ENCODE peak calls at places on chromosomes 1 and 21, in five cellular contexts. U, P, S, Q and R are unnamed samples.

GRCh38 chr21:36239585-36239984 is 80.4 kb upstream of the MORC3 start:
- DNase-seq in U (no peak), S (no peak), P (no peak), Q (no peak), R (no peak)

GRCh38 chr1:116334868-116335649 is 38.0 kb upstream of the ATP1A1 start:
- DNase-seq in P (no peak), S (peak), Q (no peak), U (peak), R (no peak)

GRCh38 chr1:205965039-205965630 is 21.9 kb upstream of the SLC26A9 start:
- DNase-seq in S (no peak), U (no peak), P (no peak), Q (no peak), R (no peak)

GRCh38 chr1:202029171-202029665 is 18.8 kb downstream of the ELF3 start:
- DNase-seq in S (no peak), U (no peak), P (peak), Q (no peak), R (no peak)

GRCh38 chr21:41236361-41236973 is 68.5 kb downstream of the BACE2 start:
- DNase-seq in S (no peak), U (no peak), P (no peak), Q (no peak), R (no peak)

GRCh38 chr1:21813542-21813941 is 1.5 kb downstream of the LDLRAD2 start:
- DNase-seq in Q (no peak), U (no peak), S (no peak), P (no peak), R (no peak)

GRCh38 chr1:78617615-78618026 is 2.6 kb upstream of the IFI44L start:
- DNase-seq in S (peak), Q (peak), P (peak), U (peak), R (peak)

GRCh38 chr1:235573880-235574279 is 69.6 kb upstream of the B3GALNT2 start:
- DNase-seq in P (no peak), U (no peak), Q (no peak), S (no peak), R (no peak)

GRCh38 chr21:29423051-29423450 is 124.3 kb downstream of the BACH1 start:
- DNase-seq in U (no peak), P (no peak), Q (no peak), S (no peak), R (no peak)

DNA sequence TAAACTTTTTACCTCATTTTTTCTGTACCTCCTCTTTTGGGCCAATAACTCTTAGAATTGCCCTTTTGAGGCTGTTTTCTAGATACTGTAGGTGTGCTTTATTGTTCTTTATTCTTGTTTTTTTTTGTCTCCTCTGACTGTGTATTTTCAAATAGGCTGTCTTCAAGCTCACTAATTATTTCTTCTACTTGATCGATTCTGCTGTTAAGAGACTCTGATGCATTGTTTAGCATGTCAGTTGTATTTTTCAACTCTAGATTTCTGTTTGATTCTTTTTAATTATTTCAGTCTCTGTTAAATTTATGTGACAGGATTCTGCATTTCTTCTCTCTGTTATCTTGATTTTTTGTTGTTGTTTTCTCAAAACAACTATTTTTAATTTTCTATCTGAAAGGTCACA is 130.3 kb downstream of the PHTF1 start:
- DNase-seq in P (no peak), U (no peak), Q (no peak), S (no peak), R (no peak)
- TF ChIP-seq ZBTB33 in P (no peak), U (no peak), Q (no peak), S (no peak), R (no peak)

GRCh38 chr1:23156940-23157339 is 11.7 kb downstream of the LUZP1 start:
- DNase-seq in P (no peak), S (no peak), U (no peak), Q (no peak), R (no peak)

GRCh38 chr1:23149110-23149509 is 19.5 kb downstream of the LUZP1 start:
- DNase-seq in Q (no peak), S (peak), P (no peak), U (peak), R (peak)

GRCh38 chr1:23148084-23148483 is 20.6 kb downstream of the LUZP1 start:
- DNase-seq in Q (no peak), P (no peak), S (no peak), U (no peak), R (no peak)

GRCh38 chr1:23150742-23151141 is 17.9 kb downstream of the LUZP1 start:
- DNase-seq in P (no peak), U (no peak), Q (no peak), S (no peak), R (no peak)

DNA sequence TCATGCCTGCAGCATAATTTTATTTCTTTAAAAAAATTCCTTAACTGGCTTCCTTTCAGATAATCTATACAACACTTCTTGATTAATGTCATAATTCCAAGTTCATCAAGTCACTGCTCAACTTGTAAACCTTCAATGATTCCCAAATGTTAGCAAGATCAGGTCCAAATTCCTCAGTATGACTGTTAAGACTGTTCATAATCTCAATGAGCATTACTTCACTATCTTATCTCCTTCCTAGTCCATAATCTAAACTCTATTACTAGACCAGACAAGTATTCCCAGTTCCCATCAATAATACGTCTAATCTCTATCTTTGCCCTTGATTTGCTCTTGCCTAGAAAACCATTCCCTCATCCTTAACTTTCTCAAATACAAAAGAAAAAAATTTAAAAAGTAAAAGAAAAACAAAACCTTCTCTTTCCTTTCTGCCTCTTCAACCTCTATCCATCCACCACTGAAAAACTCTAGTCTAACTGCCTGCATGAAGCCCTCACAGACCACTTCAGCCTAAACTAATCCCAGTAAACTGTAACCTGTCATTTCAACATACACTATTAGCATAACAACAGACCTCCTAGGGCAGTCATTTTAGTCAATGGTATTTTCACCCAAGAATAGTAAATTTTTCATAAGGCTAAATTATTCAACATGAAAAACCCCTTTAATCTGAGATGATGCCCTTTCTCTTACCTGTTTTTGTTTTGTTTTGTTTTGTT is 15.5 kb downstream of the LUZP1 start:
- DNase-seq in U (no peak), Q (no peak), P (no peak), S (no peak), R (no peak)
- TF ChIP-seq ZBTB33 in U (no peak), Q (no peak), P (no peak), S (no peak), R (no peak)

GRCh38 chr1:58249371-58249728 is 297.2 kb downstream of the OMA1 start:
- DNase-seq in U (no peak), Q (no peak), P (no peak), S (no peak), R (no peak)

GRCh38 chr1:58248067-58248466 is 298.5 kb downstream of the OMA1 start:
- DNase-seq in P (no peak), Q (no peak), S (no peak), U (no peak), R (no peak)

GRCh38 chr1:58246549-58246948 is 300.0 kb downstream of the OMA1 start:
- DNase-seq in Q (no peak), U (no peak), P (no peak), S (no peak), R (no peak)

GRCh38 chr1:58249729-58250586 is 296.6 kb downstream of the OMA1 start:
- DNase-seq in P (no peak), S (peak), U (peak), Q (no peak), R (no peak)

DNA sequence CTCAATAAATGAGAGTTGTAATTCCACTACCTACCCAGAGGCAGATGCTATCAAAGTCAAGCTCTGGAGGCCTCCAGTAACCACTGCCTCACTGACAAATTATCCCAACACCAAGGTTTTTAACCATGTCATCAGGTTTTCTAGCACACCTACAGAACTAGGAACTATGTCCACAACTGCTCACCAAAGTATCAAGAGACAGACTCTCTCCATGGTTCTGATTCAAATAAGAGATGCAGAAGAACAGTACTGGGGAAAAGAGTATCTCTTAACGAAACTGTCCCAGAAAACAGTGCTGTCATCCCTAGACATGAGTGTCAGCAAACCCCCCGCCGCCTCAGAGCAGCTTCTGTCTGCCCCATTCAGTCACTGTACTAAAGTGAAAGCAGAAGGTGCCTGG is 301.7 kb downstream of the OMA1 start:
- DNase-seq in Q (no peak), S (no peak), P (no peak), U (no peak), R (no peak)
- TF ChIP-seq ZBTB33 in Q (no peak), S (no peak), P (no peak), U (no peak), R (no peak)

GRCh38 chr1:33719771-33720670 is 143.9 kb upstream of the HMGB4 start:
- DNase-seq in S (no peak), Q (no peak), U (no peak), P (no peak), R (no peak)
- TF ChIP-seq ZBTB33 in S (no peak), Q (no peak), U (no peak), P (no peak), R (no peak)

DNA sequence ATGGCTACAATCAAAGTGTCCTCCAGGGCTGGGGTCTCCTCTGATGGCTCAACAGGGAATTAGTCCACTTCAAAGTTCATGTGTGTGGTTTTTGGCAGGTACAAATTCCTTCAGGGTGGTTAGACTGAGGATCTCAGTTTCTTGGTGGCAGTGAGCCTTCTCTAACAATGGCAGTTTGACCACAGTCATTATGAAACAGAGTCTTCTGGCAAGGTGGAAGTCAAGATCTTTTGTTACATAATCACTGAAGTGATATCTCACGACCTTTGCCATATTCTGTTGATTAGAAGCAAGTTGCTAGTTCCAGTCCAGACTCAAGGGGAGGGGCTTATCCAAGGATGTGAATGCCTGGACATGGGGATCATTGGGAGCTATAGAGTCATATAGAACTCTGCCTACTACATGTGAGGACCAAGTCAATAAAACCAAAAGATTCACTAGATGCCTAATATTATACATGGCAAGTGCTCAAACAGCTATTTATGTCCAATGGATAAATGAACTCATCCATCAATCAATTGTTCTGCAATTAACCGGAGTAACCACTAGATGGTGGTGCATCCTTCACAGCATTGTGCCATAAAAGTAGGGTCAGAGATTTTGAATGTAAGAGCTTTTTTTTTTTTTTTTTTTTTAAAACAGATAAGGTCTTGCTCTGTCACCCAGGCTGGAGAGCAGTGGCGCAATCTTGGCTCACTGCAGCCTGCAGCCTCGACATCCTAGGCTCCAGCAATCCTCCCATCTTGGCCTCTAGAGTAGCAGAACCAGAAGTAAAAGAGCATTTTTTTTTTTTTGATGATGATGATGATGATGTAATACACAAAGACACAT is 131.9 kb downstream of the CRB1 start:
- DNase-seq in U (peak), Q (peak), P (peak), S (peak), R (peak)
- TF ChIP-seq ZBTB33 in U (no peak), Q (no peak), P (no peak), S (no peak), R (no peak)

GRCh38 chr1:157626099-157626498 is 28.2 kb upstream of the FCRL4 start:
- DNase-seq in P (peak), U (no peak), S (peak), Q (peak), R (peak)
- TF ChIP-seq ZBTB33 in P (no peak), U (no peak), S (no peak), Q (no peak), R (no peak)

GRCh38 chr1:19315378-19316206 is 3.5 kb downstream of the SLC66A1 start:
- DNase-seq in P (no peak), S (no peak), Q (no peak), U (no peak), R (peak)
- TF ChIP-seq ZBTB33 in P (no peak), S (no peak), Q (no peak), U (no peak), R (no peak)

GRCh38 chr1:8395433-8395866 is 77.5 kb downstream of the SLC45A1 start:
- DNase-seq in P (no peak), U (no peak), Q (no peak), S (no peak), R (peak)
- TF ChIP-seq ZBTB33 in P (no peak), U (no peak), Q (no peak), S (no peak), R (no peak)

GRCh38 chr1:27366113-27366410 is 699 bp downstream of the MAP3K6 start:
- DNase-seq in P (peak), U (peak), Q (peak), S (peak), R (no peak)

GRCh38 chr1:27365372-27366112 is 1.2 kb downstream of the MAP3K6 start:
- DNase-seq in Q (peak), U (peak), S (peak), P (peak), R (no peak)

GRCh38 chr1:27367160-27367650 is 444 bp upstream of the MAP3K6 start:
- DNase-seq in P (no peak), Q (no peak), U (no peak), S (no peak), R (no peak)

GRCh38 chr1:27364696-27365371 is 1.9 kb downstream of the MAP3K6 start:
- DNase-seq in P (no peak), Q (no peak), S (no peak), U (no peak), R (no peak)

DNA sequence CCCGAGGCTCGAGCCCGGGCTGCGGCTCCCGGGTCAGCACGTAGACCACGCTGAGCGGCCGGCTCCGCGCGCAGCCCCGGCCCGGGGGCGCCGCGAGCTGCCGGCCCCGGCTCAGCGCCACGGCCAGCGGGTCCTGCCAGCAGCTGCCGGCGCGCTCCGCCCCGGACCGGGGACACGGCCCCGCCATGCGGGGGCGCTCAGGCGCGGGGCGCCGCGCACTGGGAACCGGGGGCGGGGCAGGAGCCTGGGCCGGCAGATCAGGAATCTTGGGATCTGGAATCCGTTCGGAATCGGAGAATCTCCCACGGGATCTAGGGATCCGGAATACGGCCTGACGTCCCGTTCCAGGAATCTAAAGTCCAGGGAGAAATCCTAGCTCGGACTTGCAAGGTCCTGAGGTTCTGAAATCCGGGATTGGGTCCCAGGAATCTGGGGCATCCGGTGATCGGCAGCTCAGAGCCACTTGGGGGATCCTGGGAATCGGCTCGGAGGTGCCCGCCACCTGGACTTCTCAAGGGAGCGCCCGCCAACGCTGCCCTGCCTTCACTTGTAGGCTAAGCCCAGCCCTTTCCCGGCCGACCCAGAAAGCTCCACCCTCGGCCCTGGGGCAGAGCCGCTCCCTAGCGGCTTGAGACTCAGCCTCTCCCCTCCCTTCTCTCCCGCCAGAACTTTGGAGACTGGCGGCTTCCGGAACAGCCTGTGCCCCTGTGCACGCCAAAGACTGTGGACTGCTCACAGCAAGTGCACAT is at the start of gene MAP3K6:
- DNase-seq in S (no peak), P (peak), Q (peak), U (peak), R (no peak)
- TF ChIP-seq ZBTB33 in S (no peak), P (no peak), Q (no peak), U (no peak), R (no peak)

DNA sequence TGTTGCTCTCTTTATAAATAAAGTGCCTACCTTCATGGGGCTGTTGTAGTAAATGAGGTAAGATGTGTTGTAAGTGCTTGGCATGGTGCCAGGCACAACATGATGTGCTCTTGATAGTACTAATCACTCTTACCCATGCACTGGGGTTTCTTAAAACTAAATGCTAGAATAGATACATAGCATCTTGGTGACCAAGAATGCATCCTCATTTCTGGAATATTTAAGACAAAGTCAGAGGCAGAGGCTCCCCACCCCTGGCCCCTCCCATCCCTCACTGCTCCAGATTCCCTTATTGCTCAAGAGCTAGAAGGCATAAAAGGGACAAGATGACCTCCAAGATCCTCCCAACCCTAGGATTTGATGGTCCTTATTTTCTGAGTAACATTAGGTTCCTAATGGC is 61.3 kb downstream of the GLUL start:
- DNase-seq in Q (no peak), U (no peak), S (no peak), P (no peak), R (no peak)
- TF ChIP-seq ZBTB33 in Q (no peak), U (no peak), S (no peak), P (no peak), R (no peak)